ENCODE peak calls at places on chromosomes 13 and 19, in ten cellular contexts. H is psoas muscle, D is left ventricle myocardium inferior, N is neuronal stem cell, A is right cardiac atrium, L is upper lobe of right lung, O is heart right ventricle, S is lower lobe of right lung, K is IMR-90, E is mammary epithelial cell. T is an unnamed sample.

GRCh38 chr13:93539914-93540313 is 313.3 kb downstream of the GPC6 start:
- DNase-seq in H (no peak), D (no peak), N (no peak), A (no peak), L (no peak), O (no peak), S (no peak), K (no peak), E (no peak), T (no peak)

GRCh38 chr19:41753936-41754529 is 1.3 kb upstream of the CEACAM6 start:
- DNase-seq in H (no peak), D (no peak), N (peak; percentile 6), A (peak; percentile 54), L (no peak), O (peak; percentile 12), S (peak; percentile 57), K (peak; percentile 4), E (peak; percentile 19), T (no peak)

GRCh38 chr19:11767633-11768133 is 883 bp downstream of the ZNF441 start:
- DNase-seq in H (peak; percentile 64), D (peak; percentile 17), N (no peak), A (peak; percentile 68), L (peak; percentile 82), O (peak; percentile 23), S (peak; percentile 72), K (peak; percentile 37), E (peak; percentile 31), T (peak; percentile 58)

GRCh38 chr19:31894451-31894850 is 451.0 kb upstream of the ZNF507 start:
- DNase-seq in H (no peak), D (no peak), N (no peak), A (no peak), L (no peak), O (no peak), S (no peak), K (no peak), E (no peak), T (no peak)

GRCh38 chr19:29810504-29810871 is 1.3 kb upstream of the CCNE1 start:
- DNase-seq in H (no peak), D (no peak), N (no peak), A (no peak), L (no peak), O (no peak), S (peak; percentile 41), K (peak; percentile 33), E (peak; percentile 81), T (no peak)

GRCh38 chr19:8065489-8066261 is 13.1 kb downstream of the CCL25 start:
- DNase-seq in H (no peak), D (no peak), N (no peak), A (no peak), L (no peak), O (no peak), S (no peak), K (no peak), E (no peak), T (no peak)

GRCh38 chr19:35090795-35091214 is 24.8 kb upstream of the FXYD3 start:
- DNase-seq in H (no peak), D (no peak), N (no peak), A (no peak), L (no peak), O (no peak), S (no peak), K (no peak), E (no peak), T (no peak)

GRCh38 chr13:29733069-29733700 is 117.2 kb downstream of the UBL3 start:
- DNase-seq in H (no peak), D (no peak), N (no peak), A (no peak), L (no peak), O (no peak), S (no peak), K (no peak), E (peak; percentile 56), T (no peak)

GRCh38 chr13:106343831-106344230 is 191.6 kb downstream of the EFNB2 start:
- DNase-seq in H (no peak), D (no peak), N (no peak), A (no peak), L (no peak), O (no peak), S (no peak), K (no peak), E (no peak), T (no peak)

GRCh38 chr13:106349080-106349841 is 186.2 kb downstream of the EFNB2 start:
- DNase-seq in H (no peak), D (peak; percentile 14), N (peak; percentile 38), A (peak; percentile 61), L (peak; percentile 69), O (peak; percentile 18), S (peak; percentile 48), K (peak; percentile 34), E (peak; percentile 90), T (peak; percentile 37)

GRCh38 chr13:106344318-106344717 is 191.1 kb downstream of the EFNB2 start:
- DNase-seq in H (no peak), D (no peak), N (no peak), A (no peak), L (no peak), O (no peak), S (no peak), K (no peak), E (no peak), T (no peak)

GRCh38 chr13:106350208-106350607 is 185.3 kb downstream of the EFNB2 start:
- DNase-seq in H (no peak), D (no peak), N (no peak), A (no peak), L (no peak), O (no peak), S (peak; percentile 57), K (no peak), E (no peak), T (no peak)

DNA sequence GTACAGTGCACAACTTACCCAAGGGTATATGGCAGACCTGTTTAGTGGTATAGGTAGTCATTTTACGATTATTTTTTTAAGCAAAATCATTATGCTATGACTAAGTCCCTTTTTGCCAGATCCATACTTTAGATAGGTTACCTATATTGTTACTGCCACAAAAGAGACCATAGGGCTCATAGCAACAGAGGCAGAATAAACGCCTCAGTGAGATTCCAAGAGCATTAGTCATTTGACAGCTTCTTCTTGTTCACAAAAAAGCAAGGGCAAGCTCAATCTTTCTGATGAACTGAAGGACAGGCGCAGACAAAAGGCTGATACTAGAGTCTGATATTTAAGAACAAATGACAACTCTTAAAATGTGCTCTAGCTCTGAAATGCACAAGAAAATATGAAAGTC is 187.4 kb downstream of the EFNB2 start:
- DNase-seq in H (no peak), D (no peak), N (peak; percentile 58), A (no peak), L (no peak), O (no peak), S (no peak), K (peak; percentile 48), E (peak; percentile 88), T (no peak)
- H3K27ac ChIP-seq in H (no peak overlapping the region), D (no peak overlapping the region), N (no peak overlapping the region), A (no peak overlapping the region), L (no peak overlapping the region), O (no peak overlapping the region), S (no peak overlapping the region), K (no peak overlapping the region), E (peak overlapping the region; percentile 8), T (no peak overlapping the region)

GRCh38 chr13:49256841-49257240 is 9.1 kb downstream of the CDADC1 start:
- DNase-seq in H (no peak), D (no peak), N (no peak), A (no peak), L (no peak), O (no peak), S (no peak), K (peak; percentile 10), E (no peak), T (no peak)

GRCh38 chr13:49253997-49254396 is 6.3 kb downstream of the CDADC1 start:
- DNase-seq in H (no peak), D (no peak), N (no peak), A (no peak), L (no peak), O (no peak), S (no peak), K (no peak), E (no peak), T (no peak)

GRCh38 chr13:49262634-49263033 is 14.9 kb downstream of the CDADC1 start:
- DNase-seq in H (no peak), D (no peak), N (no peak), A (no peak), L (no peak), O (no peak), S (no peak), K (no peak), E (no peak), T (no peak)

GRCh38 chr13:49259586-49259985 is 11.9 kb downstream of the CDADC1 start:
- DNase-seq in H (no peak), D (no peak), N (no peak), A (no peak), L (no peak), O (no peak), S (no peak), K (no peak), E (no peak), T (no peak)

DNA sequence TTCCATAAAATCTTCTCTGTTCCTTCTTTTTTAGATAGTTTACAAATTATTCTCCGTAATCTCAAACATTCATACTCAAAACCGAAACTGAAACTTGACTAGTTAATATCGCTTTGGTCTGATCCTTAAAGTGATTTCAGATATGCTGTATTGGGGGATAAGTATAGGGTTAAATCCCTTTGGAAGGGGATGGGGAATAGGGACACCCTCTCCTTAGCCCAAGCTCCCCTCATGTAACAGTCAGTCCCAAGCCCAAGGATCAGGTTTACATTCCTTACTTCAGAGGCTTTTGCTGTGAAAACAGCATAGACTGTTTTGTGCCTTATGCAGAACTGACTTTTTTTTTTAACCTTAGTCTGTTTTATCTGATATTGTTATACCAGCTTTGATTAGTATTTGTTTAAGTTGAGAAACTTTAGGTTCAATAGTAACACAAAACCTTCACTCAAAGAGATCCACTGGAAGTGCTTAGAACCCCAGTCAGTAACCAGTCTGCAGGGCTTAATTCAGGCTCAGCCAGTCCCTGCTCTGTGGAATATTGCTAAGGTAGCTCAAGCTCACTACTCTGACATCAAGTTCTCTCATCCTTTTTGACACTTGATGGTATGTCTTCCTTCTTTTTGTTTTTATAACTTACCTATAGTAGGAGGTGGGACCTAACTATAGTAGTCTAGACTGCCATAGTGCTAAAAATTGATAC is 10.5 kb downstream of the CDADC1 start:
- DNase-seq in H (no peak), D (no peak), N (no peak), A (no peak), L (no peak), O (no peak), S (no peak), K (no peak), E (no peak), T (no peak)
- H3K4me3 ChIP-seq in H (peak overlapping the region; percentile 47), D (peak overlapping the region; percentile 42), N (no peak overlapping the region), A (peak overlapping the region; percentile 32), L (peak overlapping the region; percentile 41), O (peak overlapping the region; percentile 28), S (peak overlapping the region; percentile 44), K (no peak overlapping the region), E (no peak overlapping the region), T (peak overlapping the region; percentile 36)

GRCh38 chr13:99376132-99376531 is 68.9 kb upstream of the GPR183 start:
- DNase-seq in H (no peak), D (no peak), N (no peak), A (peak; percentile 59), L (no peak), O (no peak), S (no peak), K (no peak), E (no peak), T (no peak)
- H3K27ac ChIP-seq in H (no peak overlapping the region), D (no peak overlapping the region), N (no peak overlapping the region), A (no peak overlapping the region), L (no peak overlapping the region), O (peak overlapping the region; percentile 23), S (no peak overlapping the region), K (no peak overlapping the region), E (no peak overlapping the region), T (no peak overlapping the region)

DNA sequence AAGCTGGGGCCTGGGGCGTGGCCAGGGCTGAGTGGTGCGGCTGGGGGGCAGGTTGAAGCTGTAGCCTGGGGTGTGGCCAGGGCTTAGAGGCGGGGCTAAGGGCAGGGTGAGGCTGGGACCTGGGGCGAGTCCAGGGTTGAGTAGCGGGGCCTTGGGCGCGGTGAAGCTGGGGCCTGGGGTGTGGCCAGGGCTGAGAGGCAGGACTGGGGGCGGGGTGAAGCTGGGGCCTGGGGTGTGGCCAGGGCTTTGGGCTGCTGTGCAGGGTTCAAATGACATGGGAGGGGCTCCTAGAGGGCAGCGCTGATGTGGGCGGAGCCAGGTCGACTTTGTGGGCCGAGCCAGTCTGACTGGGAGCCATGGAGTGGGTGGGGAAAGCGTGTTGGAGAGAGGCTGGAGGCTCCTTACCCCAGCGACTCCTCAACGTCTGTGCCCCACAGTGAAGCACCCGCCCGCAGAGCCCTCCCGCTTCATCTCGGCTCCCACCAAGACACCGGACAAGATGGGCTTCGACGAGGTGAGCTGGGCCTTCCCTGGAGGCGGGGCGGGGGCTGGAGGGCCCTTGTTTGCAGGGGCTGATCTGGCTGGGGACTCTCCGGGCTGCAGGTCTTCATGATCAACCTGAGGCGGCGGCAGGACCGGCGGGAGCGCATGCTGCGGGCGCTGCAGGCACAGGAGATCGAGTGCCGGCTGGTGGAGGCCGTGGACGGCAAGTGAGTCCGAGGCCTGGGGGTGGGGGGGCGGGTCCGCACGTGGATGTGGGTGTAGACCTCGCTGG is 21.5 kb downstream of the COLGALT1 start:
- DNase-seq in H (peak; percentile 80), D (no peak), N (peak; percentile 84), A (peak; percentile 74), L (peak; percentile 85), O (peak; percentile 47), S (peak; percentile 74), K (no peak), E (peak; percentile 5), T (no peak)
- H3K4me3 ChIP-seq in H (no peak overlapping the region), D (no peak overlapping the region), N (no peak overlapping the region), A (no peak overlapping the region), L (no peak overlapping the region), O (no peak overlapping the region), S (no peak overlapping the region), K (no peak overlapping the region), E (no peak overlapping the region), T (no peak overlapping the region)

T was measured in dorsolateral prefrontal cortex.